ENCODE peak calls at places on chromosomes 5 and 9, in six cellular contexts. Z, D, T, F, C and R are unnamed samples.

GRCh38 chr9:98075332-98075805 is 18.8 kb downstream of the NANS start:
- DNase-seq in D (no peak), C (no peak), Z (no peak), F (no peak), T (no peak), R (no peak)

GRCh38 chr9:110742741-110743371 is 74.3 kb downstream of the MUSK start:
- DNase-seq in T (no peak), D (no peak), Z (no peak), C (no peak), F (no peak), R (no peak)

GRCh38 chr5:121246971-121247370 is 604.7 kb upstream of the FTMT start:
- DNase-seq in C (no peak), Z (no peak), D (no peak), T (no peak), F (no peak), R (no peak)

GRCh38 chr5:140570488-140570887 is 5.9 kb downstream of the SLC35A4 start:
- DNase-seq in T (no peak), D (no peak), Z (no peak), C (no peak), F (no peak), R (no peak)

GRCh38 chr5:175840050-175840841 is 31.1 kb upstream of the CPLX2 start:
- DNase-seq in F (no peak), D (no peak), Z (no peak), T (no peak), C (no peak), R (no peak)

GRCh38 chr5:1052641-1053390 is 44.2 kb downstream of the NKD2 start:
- DNase-seq in T (no peak), C (no peak), F (no peak), D (no peak), Z (no peak), R (no peak)

GRCh38 chr5:178786859-178787499 is 56.5 kb upstream of the ZNF354A start:
- DNase-seq in F (peak), T (no peak), D (no peak), C (peak), Z (no peak), R (no peak)

GRCh38 chr5:168413062-168413461 is 73.2 kb upstream of the RARS1 start:
- DNase-seq in Z (no peak), T (no peak), D (no peak), F (no peak), C (no peak), R (no peak)

DNA sequence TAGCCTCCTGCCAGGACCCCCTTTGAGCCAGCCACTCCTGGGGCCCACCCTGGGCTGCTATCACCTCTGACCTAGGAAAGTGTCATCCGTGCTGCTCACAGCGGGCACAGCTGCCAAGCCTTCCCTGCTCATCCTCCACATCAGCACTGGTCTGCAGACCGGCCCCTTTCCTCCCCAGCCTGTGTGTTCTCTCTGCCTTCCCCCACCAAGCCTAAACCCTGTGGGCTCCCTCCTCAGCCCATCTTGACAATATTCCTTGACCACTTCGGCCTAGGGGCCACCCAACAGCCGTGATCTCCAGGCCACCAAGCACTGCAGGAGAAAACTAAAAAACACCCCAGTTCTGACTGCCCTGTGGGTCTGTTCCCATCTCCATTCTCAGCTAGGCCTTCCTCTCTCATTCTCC is 135.1 kb downstream of the DAB2IP start:
- DNase-seq in D (no peak), Z (no peak), C (no peak), T (no peak), F (peak), R (no peak)
- H3K27ac ChIP-seq in D (peak), Z (no peak), C (no peak), T (no peak), F (no peak), R (no peak)

DNA sequence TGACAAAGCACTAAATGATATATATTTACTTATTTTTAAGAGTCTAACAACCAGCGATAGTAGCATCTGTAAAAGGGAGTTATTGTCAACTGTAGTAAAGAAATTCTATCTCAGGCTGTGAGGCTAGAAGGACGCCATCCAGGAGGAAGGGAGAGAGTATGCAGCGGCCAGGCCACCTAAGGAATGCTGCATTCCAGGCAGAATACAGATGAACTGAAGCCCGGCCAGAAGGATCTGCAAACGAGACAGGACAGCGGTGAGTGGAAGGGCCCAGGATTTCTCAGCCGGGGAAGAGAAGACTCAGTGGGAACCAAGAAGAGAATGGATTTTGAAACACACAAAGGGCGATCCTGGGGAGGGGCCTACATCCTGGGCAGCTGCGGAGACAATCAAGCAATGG is 7.4 kb downstream of the RETREG1 start:
- DNase-seq in F (no peak), C (no peak), T (no peak), D (peak), Z (no peak), R (no peak)
- H3K27ac ChIP-seq in F (no peak), C (no peak), T (no peak), D (no peak), Z (no peak), R (no peak)

GRCh38 chr9:123046796-123047195 is 13.3 kb downstream of the GPR21 start:
- DNase-seq in D (no peak), F (no peak), T (no peak), Z (no peak), C (no peak), R (no peak)
- H3K27ac ChIP-seq in D (no peak), F (peak), T (no peak), Z (no peak), C (peak), R (no peak)

GRCh38 chr5:90398726-90399125 is 10.8 kb downstream of the CETN3 start:
- DNase-seq in Z (no peak), F (no peak), D (no peak), T (no peak), C (no peak), R (no peak)
- H3K27ac ChIP-seq in Z (no peak), F (no peak), D (no peak), T (no peak), C (no peak), R (peak)